ENCODE peak calls at places on chromosomes 3 and 15, in six cellular contexts. D, P, M, X, I and B are unnamed samples.

GRCh38 chr3:166123576-166123975 is 286.4 kb upstream of the BCHE start:
- DNase-seq in D (no peak), P (no peak), M (no peak), X (no peak), I (no peak), B (no peak)

GRCh38 chr3:138329127-138329983 is at the start of gene NME9:
- DNase-seq in D (peak; percentile 48), P (peak; percentile 93), M (peak; percentile 94), X (no peak), I (peak; percentile 87), B (peak; percentile 47)

GRCh38 chr3:64489361-64490044 is 198.3 kb downstream of the ADAMTS9 start:
- DNase-seq in D (no peak), P (peak; percentile 68), M (peak; percentile 14), X (no peak), I (no peak), B (no peak)

GRCh38 chr3:69370156-69370944 is 15.5 kb downstream of the FRMD4B start:
- DNase-seq in D (no peak), P (no peak), M (no peak), X (no peak), I (no peak), B (no peak)

GRCh38 chr3:76997733-76998132 is 42.2 kb upstream of the ROBO2 start:
- DNase-seq in D (no peak), P (no peak), M (no peak), X (no peak), I (no peak), B (no peak)

GRCh38 chr3:105040026-105040622 is 326.6 kb upstream of the ALCAM start:
- DNase-seq in D (no peak), P (no peak), M (no peak), X (no peak), I (no peak), B (no peak)

GRCh38 chr3:13548696-13549512 is at the start of gene FBLN2:
- DNase-seq in D (peak; percentile 44), P (no peak), M (peak; percentile 100), X (no peak), I (no peak), B (no peak)

GRCh38 chr15:60703196-60703933 is 224.4 kb upstream of the ICE2 start:
- DNase-seq in D (no peak), P (no peak), M (no peak), X (no peak), I (no peak), B (no peak)

GRCh38 chr15:65101418-65101890 is 13.5 kb downstream of the UBAP1L start:
- DNase-seq in D (peak; percentile 63), P (peak; percentile 73), M (peak; percentile 62), X (no peak), I (peak; percentile 50), B (no peak)
- TF ChIP-seq POLR2AphosphoS5 in D (no peak), P (no peak), M (no peak), X (no peak), I (no peak), B (no peak)

GRCh38 chr3:49133226-49133951 is 539 bp upstream of the LAMB2 start:
- DNase-seq in D (no peak), P (no peak), M (peak; percentile 80), X (no peak), I (peak; percentile 80), B (no peak)
- TF ChIP-seq POLR2A in D (no peak), P (no peak), M (peak; percentile 41), X (no peak), I (no peak), B (no peak)

DNA sequence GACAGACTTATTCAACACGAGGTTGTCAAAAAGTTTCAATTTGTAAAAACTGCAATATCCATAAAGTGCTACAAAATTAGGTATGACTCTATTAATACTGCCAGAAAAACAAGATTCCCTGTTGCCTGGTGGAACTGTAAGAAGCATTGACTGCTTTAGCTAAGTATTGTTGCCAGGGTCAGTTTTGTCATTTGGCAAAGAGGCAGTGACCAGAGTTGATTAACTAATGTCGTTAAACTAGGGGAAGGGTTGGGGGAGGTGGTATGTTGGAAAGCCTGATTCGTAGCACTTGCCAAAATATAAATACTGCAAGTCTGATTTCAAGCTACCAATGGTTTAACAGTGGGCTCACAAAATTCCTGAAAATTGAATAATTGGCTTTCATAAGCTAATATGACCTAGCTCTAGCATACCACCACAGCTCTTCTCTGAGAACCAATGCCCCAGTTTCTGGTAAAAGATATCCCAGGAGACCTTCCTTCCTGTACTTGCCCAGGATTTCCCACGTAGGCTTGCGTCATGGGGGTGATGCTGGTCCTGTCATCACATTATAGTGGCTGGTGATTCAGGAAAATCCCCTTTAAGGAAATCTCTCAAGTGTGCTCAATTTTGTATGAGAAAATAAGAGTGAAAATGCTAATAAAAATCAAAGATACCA is 266.4 kb upstream of the TBC1D5 start:
- DNase-seq in D (no peak), P (no peak), M (no peak), X (no peak), I (no peak), B (no peak)
- TF ChIP-seq TAF1 in D (no peak), P (no peak), M (no peak), X (no peak), I (no peak), B (no peak)

DNA sequence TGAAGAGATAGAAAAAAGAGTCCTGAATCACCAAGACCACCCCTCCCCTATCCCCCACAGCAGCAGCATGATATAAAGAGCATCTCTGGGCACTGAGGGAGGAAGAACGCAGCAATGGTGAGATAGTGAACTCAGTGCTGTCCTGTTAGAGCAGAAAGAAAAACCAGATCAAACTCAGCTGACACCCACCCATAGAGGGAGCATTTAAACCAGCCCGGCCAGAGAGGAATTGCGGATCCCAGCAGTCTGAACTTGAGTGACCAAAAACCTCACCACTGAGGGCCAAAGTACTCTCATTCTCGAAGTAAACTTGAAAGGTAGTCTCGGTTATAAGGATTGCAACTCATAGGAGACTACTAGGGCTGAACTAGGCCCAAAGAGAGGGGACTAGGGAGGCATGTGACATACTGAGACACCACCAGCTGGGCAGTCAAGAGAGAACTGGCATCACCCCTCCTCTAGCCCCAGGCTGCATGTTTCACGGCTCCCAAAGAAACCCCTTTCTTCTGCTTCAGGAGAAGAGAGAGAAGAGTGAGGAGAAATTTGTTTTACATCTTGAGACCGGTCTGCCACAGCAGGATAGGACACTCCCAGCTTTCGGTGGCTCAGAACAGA is 39.2 kb upstream of the TGFBR2 start:
- DNase-seq in D (no peak), P (no peak), M (no peak), X (no peak), I (peak; percentile 15), B (no peak)
- TF ChIP-seq POLR2AphosphoS5 in D (no peak), P (no peak), M (no peak), X (no peak), I (no peak), B (no peak)

DNA sequence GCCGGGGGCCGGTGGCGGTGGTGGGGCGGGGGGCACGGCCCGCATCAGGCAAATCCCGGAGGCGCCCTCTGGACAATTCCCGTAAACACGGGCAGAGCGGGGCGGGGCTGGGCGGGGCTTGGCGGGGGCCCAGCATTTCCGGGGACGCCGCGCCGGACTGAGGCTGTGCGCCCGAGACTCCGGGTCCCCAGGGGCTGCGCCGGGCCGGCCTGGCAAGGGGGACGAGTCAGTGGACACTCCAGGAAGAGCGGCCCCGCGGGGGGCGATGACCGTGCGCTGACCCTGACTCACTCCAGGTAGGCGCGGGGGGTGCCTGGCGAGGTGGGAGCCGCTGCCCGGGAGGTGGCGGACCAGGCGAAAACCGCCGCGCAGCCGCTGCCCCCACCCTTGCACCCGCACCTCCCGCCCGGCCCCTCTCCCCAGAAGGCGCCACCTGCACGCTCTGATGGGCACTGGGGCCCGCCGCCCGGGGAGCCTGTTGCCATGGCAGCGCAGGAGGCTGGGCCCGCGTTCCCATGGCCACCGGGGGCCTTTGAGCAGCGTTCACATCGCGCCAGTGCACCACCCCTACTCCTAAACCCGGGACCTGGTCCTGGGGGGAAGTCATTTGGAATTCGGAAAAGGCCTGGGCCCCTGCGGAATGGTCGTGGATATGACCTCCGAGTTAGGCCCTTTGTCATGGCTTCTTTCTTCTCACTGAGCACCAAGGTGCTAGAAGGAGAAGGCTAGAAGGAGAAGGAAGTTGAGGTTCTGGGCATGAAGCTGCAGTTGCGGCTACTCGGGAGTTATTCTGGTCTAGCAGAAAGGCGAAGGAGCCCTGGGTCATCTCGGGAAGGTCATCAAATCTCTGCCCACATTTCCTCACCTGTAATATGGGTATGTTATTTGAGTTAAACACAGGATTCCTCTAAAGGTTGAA is 16.1 kb upstream of the SEMA4B start:
- DNase-seq in D (peak; percentile 78), P (no peak), M (peak; percentile 89), X (no peak), I (peak; percentile 54), B (peak; percentile 78)
- TF ChIP-seq POLR2A in D (no peak), P (no peak), M (no peak), X (peak; percentile 66), I (no peak), B (peak; percentile 42)